ENCODE peak calls at places on chromosomes 5 and 9, in four cellular contexts. One of them, this sample, is unnamed.

GRCh38 chr9:81032831-81033230 is 656.5 kb downstream of the TLE1 start:
- DNase-seq in cardiac muscle cell: no peak
- DNase-seq in hepatocyte: no peak
- DNase-seq in Caco-2: no peak
- DNase-seq in this sample: peak

GRCh38 chr5:88713818-88714217 is 169.2 kb downstream of the MEF2C start:
- DNase-seq in cardiac muscle cell: no peak
- DNase-seq in hepatocyte: no peak
- DNase-seq in Caco-2: no peak
- DNase-seq in this sample: no peak

GRCh38 chr9:92659601-92660000 is 10.3 kb downstream of the IPPK start:
- DNase-seq in cardiac muscle cell: peak
- DNase-seq in hepatocyte: no peak
- DNase-seq in Caco-2: no peak
- DNase-seq in this sample: no peak

GRCh38 chr5:170420809-170421412 is 31.7 kb upstream of the KCNMB1 start:
- DNase-seq in cardiac muscle cell: peak
- DNase-seq in hepatocyte: peak
- DNase-seq in Caco-2: peak
- DNase-seq in this sample: peak

GRCh38 chr9:135230817-135231520 is 143.5 kb downstream of the OLFM1 start:
- DNase-seq in cardiac muscle cell: no peak
- DNase-seq in hepatocyte: no peak
- DNase-seq in Caco-2: no peak
- DNase-seq in this sample: no peak

GRCh38 chr9:113682297-113682771 is 193.8 kb upstream of the ZNF618 start:
- DNase-seq in cardiac muscle cell: peak
- DNase-seq in hepatocyte: peak
- DNase-seq in Caco-2: peak
- DNase-seq in this sample: peak

GRCh38 chr5:56522972-56523371 is 289.8 kb upstream of the ANKRD55 start:
- DNase-seq in cardiac muscle cell: no peak
- DNase-seq in hepatocyte: no peak
- DNase-seq in Caco-2: no peak
- DNase-seq in this sample: no peak

GRCh38 chr5:56123531-56124243 is 109.4 kb downstream of the ANKRD55 start:
- DNase-seq in cardiac muscle cell: peak
- DNase-seq in hepatocyte: peak
- DNase-seq in Caco-2: peak
- DNase-seq in this sample: peak

GRCh38 chr9:90053027-90053426 is 448.2 kb downstream of the GADD45G start:
- DNase-seq in cardiac muscle cell: no peak
- DNase-seq in hepatocyte: no peak
- DNase-seq in Caco-2: peak
- DNase-seq in this sample: no peak

GRCh38 chr5:90111354-90112070 is 298.0 kb downstream of the CETN3 start:
- DNase-seq in cardiac muscle cell: no peak
- DNase-seq in hepatocyte: no peak
- DNase-seq in Caco-2: no peak
- DNase-seq in this sample: no peak

GRCh38 chr9:81628897-81629296 is 60.5 kb downstream of the TLE1 start:
- DNase-seq in cardiac muscle cell: no peak
- DNase-seq in hepatocyte: no peak
- DNase-seq in Caco-2: peak
- DNase-seq in this sample: no peak

GRCh38 chr9:136339173-136339957 is 12.0 kb downstream of the GPSM1 start:
- DNase-seq in cardiac muscle cell: peak
- DNase-seq in hepatocyte: peak
- DNase-seq in Caco-2: peak
- DNase-seq in this sample: peak

GRCh38 chr9:129823163-129823933 is 588 bp downstream of the TOR1A start:
- DNase-seq in cardiac muscle cell: peak
- DNase-seq in hepatocyte: peak
- DNase-seq in Caco-2: no peak
- DNase-seq in this sample: no peak

GRCh38 chr9:120306561-120306960 is 273.4 kb downstream of the CDK5RAP2 start:
- DNase-seq in cardiac muscle cell: no peak
- DNase-seq in hepatocyte: no peak
- DNase-seq in Caco-2: no peak
- DNase-seq in this sample: no peak

GRCh38 chr5:115435776-115436712 is 108.5 kb downstream of the FEM1C start:
- DNase-seq in cardiac muscle cell: no peak
- DNase-seq in hepatocyte: no peak
- DNase-seq in Caco-2: no peak
- DNase-seq in this sample: no peak

GRCh38 chr9:124286292-124286931 is 28.7 kb downstream of the NEK6 start:
- DNase-seq in cardiac muscle cell: no peak
- DNase-seq in hepatocyte: peak
- DNase-seq in Caco-2: no peak
- DNase-seq in this sample: peak

GRCh38 chr9:106883626-106884190 is 20.7 kb downstream of the ZNF462 start:
- DNase-seq in cardiac muscle cell: no peak
- DNase-seq in hepatocyte: no peak
- DNase-seq in Caco-2: no peak
- DNase-seq in this sample: no peak

GRCh38 chr5:102294996-102295395 is 1.1 kb downstream of the SLCO4C1 start:
- DNase-seq in cardiac muscle cell: no peak
- DNase-seq in hepatocyte: no peak
- DNase-seq in Caco-2: no peak
- DNase-seq in this sample: no peak
- H3K4me3 ChIP-seq in cardiac muscle cell: no peak
- H3K4me3 ChIP-seq in hepatocyte: peak
- H3K4me3 ChIP-seq in Caco-2: no peak
- H3K4me3 ChIP-seq in this sample: no peak

GRCh38 chr9:71446499-71447411 is 321.6 kb downstream of the CEMIP2 start:
- DNase-seq in cardiac muscle cell: peak
- DNase-seq in hepatocyte: peak
- DNase-seq in Caco-2: peak
- DNase-seq in this sample: peak
- H3K4me3 ChIP-seq in cardiac muscle cell: peak
- H3K4me3 ChIP-seq in hepatocyte: peak
- H3K4me3 ChIP-seq in Caco-2: peak
- H3K4me3 ChIP-seq in this sample: peak

DNA sequence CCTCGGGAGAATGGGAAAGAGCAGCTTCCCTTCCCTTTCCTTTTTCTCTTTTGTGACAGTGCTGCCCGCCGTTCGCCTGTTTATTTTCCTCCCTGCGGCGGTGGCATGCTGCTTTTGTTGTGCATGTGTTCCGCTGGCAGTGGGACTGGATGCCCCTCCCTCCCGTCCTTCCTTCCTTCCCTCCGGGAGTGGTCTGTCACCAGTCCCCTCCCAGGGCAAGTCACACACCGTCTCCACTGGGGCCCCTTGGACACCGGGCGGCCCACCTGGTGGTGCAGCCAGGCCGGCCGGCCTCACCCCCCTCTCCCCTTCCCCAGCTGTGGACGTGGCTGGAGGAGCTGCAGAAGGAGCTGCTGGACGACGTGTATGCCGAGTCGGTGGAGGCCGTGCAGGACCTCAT is 214.7 kb downstream of the TRIO start:
- DNase-seq in cardiac muscle cell: no peak
- DNase-seq in hepatocyte: no peak
- DNase-seq in Caco-2: no peak
- DNase-seq in this sample: no peak
- H3K4me3 ChIP-seq in cardiac muscle cell: no peak
- H3K4me3 ChIP-seq in hepatocyte: no peak
- H3K4me3 ChIP-seq in Caco-2: no peak
- H3K4me3 ChIP-seq in this sample: no peak

GRCh38 chr5:177004961-177005360 is 1.6 kb downstream of the UIMC1 start:
- DNase-seq in cardiac muscle cell: no peak
- DNase-seq in hepatocyte: no peak
- DNase-seq in Caco-2: peak
- DNase-seq in this sample: no peak
- H3K4me3 ChIP-seq in cardiac muscle cell: peak
- H3K4me3 ChIP-seq in hepatocyte: peak
- H3K4me3 ChIP-seq in Caco-2: no peak
- H3K4me3 ChIP-seq in this sample: no peak

GRCh38 chr5:126366199-126366560 is 57.0 kb upstream of the GRAMD2B start:
- DNase-seq in cardiac muscle cell: no peak
- DNase-seq in hepatocyte: peak
- DNase-seq in Caco-2: peak
- DNase-seq in this sample: no peak

GRCh38 chr5:126365446-126366198 is 57.6 kb upstream of the GRAMD2B start:
- DNase-seq in cardiac muscle cell: no peak
- DNase-seq in hepatocyte: peak
- DNase-seq in Caco-2: peak
- DNase-seq in this sample: no peak

GRCh38 chr5:126369083-126369482 is 54.1 kb upstream of the GRAMD2B start:
- DNase-seq in cardiac muscle cell: no peak
- DNase-seq in hepatocyte: no peak
- DNase-seq in Caco-2: no peak
- DNase-seq in this sample: no peak

GRCh38 chr5:126369995-126370731 is 53.0 kb upstream of the GRAMD2B start:
- DNase-seq in cardiac muscle cell: peak
- DNase-seq in hepatocyte: peak
- DNase-seq in Caco-2: peak
- DNase-seq in this sample: no peak

GRCh38 chr5:126368239-126368812 is 54.9 kb upstream of the GRAMD2B start:
- DNase-seq in cardiac muscle cell: no peak
- DNase-seq in hepatocyte: no peak
- DNase-seq in Caco-2: peak
- DNase-seq in this sample: no peak
- H3K4me3 ChIP-seq in cardiac muscle cell: no peak
- H3K4me3 ChIP-seq in hepatocyte: no peak
- H3K4me3 ChIP-seq in Caco-2: no peak
- H3K4me3 ChIP-seq in this sample: no peak

GRCh38 chr5:157324237-157324636 is 58.3 kb downstream of the CYFIP2 start:
- DNase-seq in cardiac muscle cell: no peak
- DNase-seq in hepatocyte: no peak
- DNase-seq in Caco-2: no peak
- DNase-seq in this sample: no peak

GRCh38 chr5:157326440-157327023 is 60.6 kb downstream of the CYFIP2 start:
- DNase-seq in cardiac muscle cell: no peak
- DNase-seq in hepatocyte: no peak
- DNase-seq in Caco-2: peak
- DNase-seq in this sample: no peak

GRCh38 chr5:157327771-157328170 is 61.8 kb downstream of the CYFIP2 start:
- DNase-seq in cardiac muscle cell: no peak
- DNase-seq in hepatocyte: no peak
- DNase-seq in Caco-2: no peak
- DNase-seq in this sample: no peak

GRCh38 chr5:157331807-157332206 is 65.9 kb downstream of the CYFIP2 start:
- DNase-seq in cardiac muscle cell: no peak
- DNase-seq in hepatocyte: no peak
- DNase-seq in Caco-2: no peak
- DNase-seq in this sample: no peak

DNA sequence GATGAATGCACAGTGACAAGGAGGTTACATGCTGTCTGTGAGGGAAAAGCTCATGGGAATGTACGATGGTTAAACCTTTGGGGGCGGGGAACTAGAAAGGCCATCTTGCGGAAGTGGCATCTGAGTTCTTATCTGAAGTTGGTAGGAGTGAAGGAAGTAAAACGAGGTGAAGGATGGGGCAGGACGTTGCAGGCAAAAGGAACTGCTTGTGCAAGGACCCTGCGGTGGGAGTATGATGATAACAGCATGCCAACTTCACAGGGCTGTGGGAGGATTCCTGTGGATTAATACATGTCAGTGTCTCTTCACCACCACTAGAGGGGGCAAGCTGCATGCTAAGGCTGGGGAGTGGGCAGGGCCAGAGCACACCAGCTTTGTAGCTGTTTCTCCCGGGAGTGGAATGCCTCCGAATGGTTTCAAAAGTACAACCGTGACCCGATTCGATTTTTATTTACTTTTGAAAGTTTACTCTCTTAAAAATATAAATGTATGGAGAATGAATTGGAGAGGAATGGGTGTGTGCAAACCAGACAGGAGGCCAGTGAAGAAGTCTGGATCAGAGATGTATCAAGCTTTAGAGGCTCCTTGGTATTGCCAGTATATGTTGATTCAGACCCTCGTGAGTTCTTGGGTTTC is 62.5 kb downstream of the CYFIP2 start:
- DNase-seq in cardiac muscle cell: peak
- DNase-seq in hepatocyte: peak
- DNase-seq in Caco-2: peak
- DNase-seq in this sample: peak
- H3K4me3 ChIP-seq in cardiac muscle cell: no peak
- H3K4me3 ChIP-seq in hepatocyte: no peak
- H3K4me3 ChIP-seq in Caco-2: peak
- H3K4me3 ChIP-seq in this sample: peak

DNA sequence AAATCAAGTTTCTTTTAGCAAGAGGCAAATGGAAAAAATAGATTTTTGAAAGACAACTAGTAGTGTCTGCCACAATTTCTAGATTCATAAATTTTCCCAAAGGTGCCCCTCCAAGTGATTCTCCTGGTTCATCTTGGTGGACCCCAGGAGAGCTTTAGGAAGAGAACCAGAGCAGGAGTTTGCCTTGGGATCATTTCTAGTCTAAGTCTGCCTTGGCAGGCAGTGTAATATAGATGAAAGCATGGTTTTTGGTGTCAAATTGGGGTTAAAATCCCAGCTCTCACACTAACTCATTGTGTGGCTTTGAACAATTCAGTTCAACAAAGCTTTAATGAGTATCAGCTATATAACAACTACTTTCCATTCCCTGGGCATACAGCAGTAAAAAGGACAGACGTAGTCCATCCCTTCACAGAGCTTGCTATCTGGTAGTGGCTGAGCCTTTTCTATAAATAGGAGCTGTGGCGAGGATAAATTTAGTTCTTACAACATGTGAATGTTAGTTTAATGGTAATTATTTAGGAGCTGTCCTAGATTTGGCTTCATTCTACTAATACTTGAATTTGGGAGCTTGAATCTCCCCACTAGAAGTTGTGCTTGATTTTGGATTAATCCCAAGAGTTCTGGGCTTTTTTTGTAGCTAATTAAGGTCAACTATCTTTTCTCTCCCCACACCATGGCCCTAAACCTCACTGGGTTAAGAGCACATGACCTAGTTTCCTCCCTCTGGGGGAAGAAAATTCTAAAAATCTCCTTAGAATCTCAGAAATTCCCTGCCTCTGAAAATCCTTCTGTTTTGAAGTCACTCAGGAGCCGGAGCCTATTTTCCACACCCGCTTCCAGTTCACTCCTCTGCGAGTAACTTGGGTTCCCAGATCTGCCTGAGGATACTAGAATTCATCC is 197.8 kb downstream of the PCSK1 start:
- DNase-seq in cardiac muscle cell: peak
- DNase-seq in hepatocyte: no peak
- DNase-seq in Caco-2: no peak
- DNase-seq in this sample: no peak
- H3K4me3 ChIP-seq in cardiac muscle cell: no peak
- H3K4me3 ChIP-seq in hepatocyte: no peak
- H3K4me3 ChIP-seq in Caco-2: no peak
- H3K4me3 ChIP-seq in this sample: no peak

GRCh38 chr9:137731216-137731946 is 112.6 kb downstream of the EHMT1 start:
- DNase-seq in cardiac muscle cell: no peak
- DNase-seq in hepatocyte: no peak
- DNase-seq in Caco-2: no peak
- DNase-seq in this sample: no peak
- H3K4me3 ChIP-seq in cardiac muscle cell: no peak
- H3K4me3 ChIP-seq in hepatocyte: no peak
- H3K4me3 ChIP-seq in Caco-2: no peak
- H3K4me3 ChIP-seq in this sample: no peak

This sample was measured in SJSA1.